ENCODE peak calls at places on chromosomes 11 and 22, in five cellular contexts. Y is iPS-NIHi11; C is astrocyte of the cerebellum; L is NCI-H460; A is activated effector memory CD4-positive, alpha-beta T cell treated with Interleukin-2 at 50 U/mL for 16 hours. X is an unnamed sample.

GRCh38 chr11:111541209-111542061 is 915 bp downstream of the LAYN start:
- DNase-seq in Y (peak; percentile 57), C (peak; percentile 81), L (no peak), A (no peak), X (no peak)

GRCh38 chr11:113505046-113505445 is 29.8 kb upstream of the DRD2 start:
- DNase-seq in Y (no peak), C (no peak), L (no peak), A (no peak), X (no peak)

GRCh38 chr22:32531228-32531627 is 56.6 kb downstream of the FBXO7 start:
- DNase-seq in Y (no peak), C (no peak), L (no peak), A (no peak), X (no peak)

GRCh38 chr11:96238563-96239166 is 104.3 kb downstream of the MAML2 start:
- DNase-seq in Y (no peak), C (no peak), L (no peak), A (no peak), X (no peak)

GRCh38 chr11:111522426-111522825 is 7.8 kb downstream of the HOATZ start:
- DNase-seq in Y (no peak), C (no peak), L (no peak), A (no peak), X (no peak)

GRCh38 chr11:102683277-102683676 is 22.3 kb downstream of the MMP27 start:
- DNase-seq in Y (no peak), C (no peak), L (no peak), A (no peak), X (no peak)

GRCh38 chr11:1421291-1421690 is 31.6 kb downstream of the BRSK2 start:
- DNase-seq in Y (no peak), C (no peak), L (no peak), A (no peak), X (no peak)

GRCh38 chr11:65047581-65048422 is 6.8 kb downstream of the SAC3D1 start:
- DNase-seq in Y (peak; percentile 70), C (no peak), L (no peak), A (peak; percentile 7), X (peak; percentile 29)

GRCh38 chr11:106379712-106380111 is 302.2 kb downstream of the AASDHPPT start:
- DNase-seq in Y (no peak), C (no peak), L (no peak), A (no peak), X (no peak)

GRCh38 chr22:48137640-48138039 is 1375.2 kb downstream of the TBC1D22A start:
- DNase-seq in Y (no peak), C (no peak), L (peak; percentile 5), A (no peak), X (no peak)

GRCh38 chr11:68946416-68947090 is 34.2 kb downstream of the MRGPRD start:
- DNase-seq in Y (no peak), C (peak; percentile 89), L (no peak), A (no peak), X (no peak)

GRCh38 chr11:86632499-86633269 is 39.7 kb downstream of the ME3 start:
- DNase-seq in Y (peak; percentile 69), C (peak; percentile 86), L (peak; percentile 76), A (no peak), X (peak; percentile 12)

GRCh38 chr22:23591846-23592245 is 11.8 kb upstream of the IGLL1 start:
- DNase-seq in Y (no peak), C (no peak), L (no peak), A (no peak), X (no peak)

GRCh38 chr11:101127348-101127698 is 2.3 kb downstream of the PGR start:
- DNase-seq in Y (peak; percentile 65), C (no peak), L (no peak), A (no peak), X (no peak)

GRCh38 chr11:2934057-2934550 is 4.9 kb upstream of the PHLDA2 start:
- DNase-seq in Y (no peak), C (no peak), L (no peak), A (no peak), X (no peak)

GRCh38 chr22:39819429-39819828 is 74.1 kb downstream of the ENTHD1 start:
- DNase-seq in Y (no peak), C (no peak), L (no peak), A (no peak), X (no peak)

GRCh38 chr11:133991101-133991500 is 34.3 kb upstream of the IGSF9B start:
- DNase-seq in Y (no peak), C (no peak), L (no peak), A (no peak), X (no peak)

GRCh38 chr11:3865388-3866193 is 10.1 kb downstream of the STIM1 start:
- DNase-seq in Y (no peak), C (no peak), L (no peak), A (no peak), X (no peak)

GRCh38 chr22:43396934-43397457 is 14.8 kb upstream of the MPPED1 start:
- DNase-seq in Y (no peak), C (no peak), L (no peak), A (no peak), X (no peak)

GRCh38 chr11:93169950-93170561 is 27.7 kb downstream of the SLC36A4 start:
- DNase-seq in Y (peak; percentile 8), C (peak; percentile 35), L (peak; percentile 38), A (no peak), X (no peak)

GRCh38 chr11:132099692-132100091 is 729.3 kb downstream of the NTM start:
- DNase-seq in Y (peak; percentile 55), C (no peak), L (no peak), A (no peak), X (no peak)

GRCh38 chr11:119028346-119029068 is 2.2 kb downstream of the SLC37A4 start:
- DNase-seq in Y (no peak), C (no peak), L (no peak), A (no peak), X (no peak)

GRCh38 chr11:70074701-70075100 is 3.4 kb upstream of the ANO1 start:
- DNase-seq in Y (no peak), C (no peak), L (no peak), A (no peak), X (no peak)

GRCh38 chr11:9765320-9766101 is 101.6 kb downstream of the SWAP70 start:
- DNase-seq in Y (peak; percentile 71), C (peak; percentile 84), L (no peak), A (no peak), X (no peak)

GRCh38 chr22:19197997-19198865 is 19.7 kb upstream of the SLC25A1 start:
- DNase-seq in Y (no peak), C (no peak), L (no peak), A (no peak), X (no peak)

GRCh38 chr11:14184548-14184947 is 174.4 kb downstream of the RRAS2 start:
- DNase-seq in Y (peak; percentile 36), C (no peak), L (no peak), A (no peak), X (no peak)

GRCh38 chr22:25404923-25405853 is 159.3 kb upstream of the GRK3 start:
- DNase-seq in Y (peak; percentile 74), C (no peak), L (peak; percentile 44), A (peak; percentile 49), X (peak; percentile 64)

GRCh38 chr11:110857885-110858555 is 145.8 kb upstream of the ARHGAP20 start:
- DNase-seq in Y (no peak), C (no peak), L (no peak), A (no peak), X (no peak)

GRCh38 chr11:40274017-40274416 is 1185.4 kb downstream of the LRRC4C start:
- DNase-seq in Y (no peak), C (peak; percentile 91), L (no peak), A (no peak), X (no peak)

GRCh38 chr22:23604939-23605712 is 25.0 kb upstream of the IGLL1 start:
- DNase-seq in Y (no peak), C (no peak), L (no peak), A (no peak), X (no peak)

GRCh38 chr22:36541831-36542391 is 12.9 kb upstream of the EIF3D start:
- DNase-seq in Y (no peak), C (peak; percentile 74), L (peak; percentile 41), A (peak; percentile 31), X (no peak)

GRCh38 chr11:18383388-18384156 is 10.8 kb upstream of the LDHA start:
- DNase-seq in Y (peak; percentile 54), C (peak; percentile 57), L (peak; percentile 86), A (peak; percentile 57), X (peak; percentile 20)

GRCh38 chr11:76380161-76380976 is 563 bp downstream of the THAP12 start:
- DNase-seq in Y (peak; percentile 53), C (no peak), L (no peak), A (peak; percentile 37), X (peak; percentile 39)

GRCh38 chr11:68045900-68046299 is 7.1 kb downstream of the TCIRG1 start:
- DNase-seq in Y (no peak), C (no peak), L (no peak), A (no peak), X (no peak)

GRCh38 chr22:49586244-49586748 is 241.4 kb downstream of the BRD1 start:
- DNase-seq in Y (no peak), C (no peak), L (peak; percentile 1), A (no peak), X (no peak)

GRCh38 chr11:86524603-86525352 is 147.6 kb downstream of the ME3 start:
- DNase-seq in Y (no peak), C (no peak), L (peak; percentile 45), A (no peak), X (no peak)

GRCh38 chr11:111939836-111940604 is 2.9 kb downstream of the DIXDC1 start:
- DNase-seq in Y (no peak), C (peak; percentile 85), L (no peak), A (no peak), X (no peak)

X was measured in CD8-positive, alpha-beta T cell.